ENCODE peak calls at places on chromosomes 16 and 17, in five cellular contexts. V is HepG2, T is GM12878, N is K562, U is SK-N-SH. G is an unnamed sample.

GRCh38 chr16:986411-986810 is 4.8 kb downstream of the SOX8 start:
- DNase-seq in U (no peak), T (no peak), N (no peak), V (no peak), G (no peak)

GRCh38 chr17:67585077-67585602 is 132.6 kb upstream of the NOL11 start:
- DNase-seq in T (no peak), N (no peak), U (no peak), V (no peak), G (no peak)

GRCh38 chr16:19933740-19934139 is 49.1 kb upstream of the GPRC5B start:
- DNase-seq in U (no peak), V (no peak), T (no peak), N (no peak), G (no peak)

GRCh38 chr17:82920150-82920549 is 80.3 kb upstream of the ZNF750 start:
- DNase-seq in N (no peak), U (no peak), V (no peak), T (no peak), G (no peak)

GRCh38 chr17:43521389-43521788 is 24.8 kb downstream of the ETV4 start:
- DNase-seq in U (no peak), V (no peak), T (no peak), N (no peak), G (no peak)

GRCh38 chr16:31710880-31711279 is 162.7 kb upstream of the ZNF267 start:
- DNase-seq in U (no peak), T (no peak), V (no peak), N (no peak), G (no peak)

GRCh38 chr16:79811541-79811940 is 211.0 kb upstream of the MAF start:
- DNase-seq in U (no peak), V (no peak), N (no peak), T (no peak), G (no peak)

GRCh38 chr16:63617047-63617989 is 1504.5 kb downstream of the CDH11 start:
- DNase-seq in V (no peak), T (no peak), U (peak), N (no peak), G (no peak)

GRCh38 chr17:13332207-13332606 is 269.5 kb downstream of the HS3ST3A1 start:
- DNase-seq in T (no peak), V (no peak), N (no peak), U (no peak), G (no peak)

DNA sequence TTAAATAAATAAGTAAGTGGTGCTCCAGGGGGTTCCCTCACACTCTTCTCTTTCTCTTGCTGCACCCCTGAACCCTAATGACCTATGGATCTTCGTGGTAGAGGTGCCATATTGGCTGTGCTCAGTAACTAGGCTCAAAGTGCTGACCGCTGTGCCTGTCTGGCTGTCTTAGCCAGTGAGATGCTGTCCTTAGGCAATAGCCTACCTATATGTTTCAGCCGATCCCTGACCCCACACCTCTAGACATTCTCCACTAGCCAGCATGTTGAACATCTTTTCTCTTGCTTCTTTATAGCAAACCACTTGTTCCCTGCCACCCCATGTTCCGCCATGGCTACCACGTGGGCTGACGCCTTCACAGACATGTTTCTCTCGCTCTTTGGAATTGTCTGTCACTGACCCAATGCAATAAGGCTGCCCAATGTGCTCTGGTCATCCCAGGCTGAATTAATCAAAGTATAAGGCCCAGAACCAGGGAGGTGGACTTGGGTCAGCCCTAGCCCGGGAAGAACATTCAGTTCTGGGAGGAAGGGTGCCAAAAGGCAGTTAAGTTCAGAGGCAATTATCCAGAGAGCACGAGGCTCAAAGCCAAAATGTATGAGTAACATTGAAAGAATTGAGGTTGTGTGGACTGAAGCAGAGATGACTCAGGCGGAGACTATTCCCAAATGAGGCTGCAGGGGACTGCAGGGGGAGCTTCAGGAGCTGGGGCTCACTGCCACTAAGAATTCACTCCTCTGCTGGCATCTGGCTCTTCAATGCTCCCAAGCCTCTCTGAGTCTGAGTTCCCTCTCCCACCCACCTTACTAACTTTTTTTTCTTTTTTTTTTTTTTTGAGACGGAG is 28.7 kb upstream of the TNRC6A start:
- DNase-seq in T (no peak), V (peak), U (peak), N (peak), G (peak)
- TF ChIP-seq ZBTB33 in T (no peak), V (peak), U (no peak), N (no peak), G (peak)

DNA sequence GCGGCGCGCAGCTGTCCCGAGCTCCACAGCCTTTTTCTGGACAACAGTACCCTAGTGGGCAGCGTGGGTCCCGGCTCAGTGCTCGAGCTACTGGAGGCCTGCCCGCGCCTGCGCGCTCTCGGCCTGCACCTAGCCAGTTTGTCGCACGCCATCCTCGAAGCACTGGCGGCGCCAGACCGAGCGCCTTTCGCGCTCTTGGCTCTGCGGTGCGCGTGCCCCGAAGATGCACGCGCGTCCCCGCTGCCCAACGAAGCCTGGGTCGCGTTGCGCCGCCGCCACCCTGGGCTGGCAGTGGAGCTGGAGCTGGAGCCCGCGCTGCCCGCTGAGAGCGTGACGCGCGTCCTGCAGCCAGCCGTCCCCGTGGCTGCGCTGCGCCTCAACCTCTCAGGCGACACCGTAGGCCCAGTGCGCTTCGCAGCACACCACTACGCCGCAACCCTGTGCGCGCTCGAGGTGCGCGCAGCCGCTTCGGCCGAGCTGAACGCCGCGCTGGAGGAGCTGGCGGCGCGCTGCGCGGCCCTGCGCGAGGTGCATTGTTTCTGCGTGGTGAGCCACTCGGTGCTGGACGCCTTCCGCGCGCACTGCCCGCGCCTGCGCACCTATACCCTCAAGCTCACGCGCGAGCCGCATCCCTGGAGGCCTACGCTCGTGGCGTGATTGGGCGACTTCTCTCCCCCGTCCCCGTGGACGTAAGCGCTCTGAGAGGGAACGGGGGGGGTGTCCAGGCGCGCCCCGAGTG is 1.2 kb upstream of the HSF4 start:
- DNase-seq in T (no peak), N (no peak), V (no peak), U (peak), G (no peak)
- TF ChIP-seq ZBTB33 in T (no peak), N (peak), V (no peak), U (no peak), G (no peak)

GRCh38 chr16:11291021-11291716 is 10.0 kb upstream of the PRM1 start:
- DNase-seq in U (no peak), V (no peak), T (no peak), N (no peak), G (no peak)
- TF ChIP-seq ZBTB33 in U (no peak), V (peak), T (no peak), N (no peak), G (no peak)

GRCh38 chr17:62724398-62725146 is 83.5 kb downstream of the MARCHF10 start:
- DNase-seq in V (no peak), N (no peak), U (no peak), T (peak), G (no peak)
- TF ChIP-seq ZBTB33 in V (no peak), N (no peak), U (no peak), T (no peak), G (no peak)

G was measured in HCT116.